ENCODE peak calls at places on chromosome 1, in eight cellular contexts. A is HuH-7.5; Y is effector memory CD4-positive, alpha-beta T cell; D is ascending aorta; M is fibroblast of pulmonary artery; I is brain microvascular endothelial cell; B is CMK; U is activated CD8-positive, alpha-beta memory T cell treated with anti-CD3 and anti-CD28 coated beads, Interleukin-2, amount 50 U/mL, for 48 hours. J is an unnamed sample.

GRCh38 chr1:1232224-1232800 is at the start of gene B3GALT6:
- DNase-seq in A (no peak), Y (no peak), D (no peak), M (no peak), I (no peak), B (no peak), U (no peak), J (no peak)

GRCh38 chr1:236501093-236501492 is 22.7 kb upstream of the LGALS8 start:
- DNase-seq in A (no peak), Y (no peak), D (no peak), M (no peak), I (no peak), B (no peak), U (no peak), J (no peak)

GRCh38 chr1:4090556-4090955 is 190.5 kb upstream of the C1orf174 start:
- DNase-seq in A (no peak), Y (no peak), D (peak; percentile 30), M (no peak), I (no peak), B (no peak), U (no peak), J (no peak)

GRCh38 chr1:231828182-231828920 is 201.8 kb downstream of the DISC1 start:
- DNase-seq in A (peak; percentile 38), Y (no peak), D (no peak), M (peak; percentile 99), I (peak; percentile 95), B (no peak), U (no peak), J (peak; percentile 45)

GRCh38 chr1:16032388-16033100 is 10.7 kb downstream of the CLCNKA start:
- DNase-seq in A (peak; percentile 91), Y (no peak), D (peak; percentile 94), M (peak; percentile 85), I (peak; percentile 79), B (peak; percentile 94), U (peak; percentile 83), J (peak; percentile 95)

GRCh38 chr1:165080253-165080896 is 276.1 kb downstream of the LMX1A start:
- DNase-seq in A (no peak), Y (no peak), D (no peak), M (no peak), I (no peak), B (no peak), U (no peak), J (no peak)

GRCh38 chr1:203905275-203905674 is 43.9 kb downstream of the SNRPE start:
- DNase-seq in A (no peak), Y (no peak), D (no peak), M (no peak), I (no peak), B (no peak), U (no peak), J (no peak)

GRCh38 chr1:31401241-31401640 is 11.8 kb upstream of the SERINC2 start:
- DNase-seq in A (no peak), Y (no peak), D (no peak), M (no peak), I (no peak), B (no peak), U (no peak), J (no peak)

GRCh38 chr1:218339267-218339831 is 5.8 kb upstream of the TGFB2 start:
- DNase-seq in A (no peak), Y (no peak), D (no peak), M (peak; percentile 69), I (no peak), B (no peak), U (no peak), J (peak; percentile 51)

GRCh38 chr1:67535474-67535873 is 105.3 kb upstream of the SERBP1 start:
- DNase-seq in A (peak; percentile 48), Y (no peak), D (peak; percentile 90), M (peak; percentile 92), I (peak; percentile 83), B (peak; percentile 42), U (peak; percentile 70), J (peak; percentile 88)

GRCh38 chr1:172973424-172973823 is 77.3 kb downstream of the TNFSF18 start:
- DNase-seq in A (no peak), Y (no peak), D (peak; percentile 82), M (no peak), I (no peak), B (no peak), U (no peak), J (no peak)

GRCh38 chr1:21322681-21323016 is 32.4 kb upstream of the ECE1 start:
- DNase-seq in A (no peak), Y (no peak), D (no peak), M (peak; percentile 50), I (no peak), B (peak; percentile 74), U (no peak), J (no peak)

GRCh38 chr1:91511386-91511785 is 10.7 kb downstream of the CDC7 start:
- DNase-seq in A (no peak), Y (no peak), D (no peak), M (peak; percentile 74), I (peak; percentile 3), B (no peak), U (no peak), J (peak; percentile 54)

GRCh38 chr1:58774027-58774426 is 9.8 kb downstream of the JUN start:
- DNase-seq in A (no peak), Y (no peak), D (no peak), M (no peak), I (no peak), B (no peak), U (no peak), J (no peak)

GRCh38 chr1:68049941-68050878 is at the start of gene DIRAS3:
- DNase-seq in A (no peak), Y (no peak), D (no peak), M (peak; percentile 53), I (peak; percentile 59), B (no peak), U (no peak), J (peak; percentile 49)

GRCh38 chr1:24186993-24187790 is at the start of gene IFNLR1:
- DNase-seq in A (peak; percentile 69), Y (peak; percentile 63), D (no peak), M (no peak), I (no peak), B (no peak), U (peak; percentile 88), J (peak; percentile 89)

J was measured in hepatocyte.